ENCODE peak calls at places on chromosomes 6 and 20, in eight cellular contexts. K, C, U, E, Q, N, M and P are unnamed samples.

GRCh38 chr6:158649289-158650143 is at the start of gene SYTL3:
- DNase-seq in C (no peak), Q (peak; percentile 95), K (peak; percentile 43), M (peak; percentile 82), E (no peak), U (peak; percentile 54), N (peak; percentile 93), P (no peak)

GRCh38 chr6:151813858-151814257 is 6.4 kb downstream of the ESR1 start:
- DNase-seq in K (peak; percentile 54), C (no peak), N (no peak), U (no peak), E (no peak), Q (no peak), M (no peak), P (no peak)

GRCh38 chr6:64679411-64679810 is 1027.6 kb downstream of the EYS start:
- DNase-seq in M (no peak), C (no peak), N (no peak), E (no peak), U (no peak), K (no peak), Q (no peak), P (no peak)

GRCh38 chr6:111482236-111482958 is 621 bp downstream of the REV3L start:
- DNase-seq in U (peak; percentile 56), C (no peak), K (peak; percentile 69), E (no peak), Q (no peak), N (peak; percentile 63), M (peak; percentile 28), P (peak; percentile 91)

GRCh38 chr6:153003294-153003645 is 761 bp upstream of the MTRF1L start:
- DNase-seq in E (peak; percentile 33), U (no peak), M (peak; percentile 20), C (no peak), K (no peak), N (no peak), Q (no peak), P (no peak)

GRCh38 chr6:39426057-39426592 is 103.6 kb upstream of the KCNK16 start:
- DNase-seq in U (no peak), K (no peak), N (no peak), Q (no peak), E (no peak), C (no peak), M (peak; percentile 33), P (no peak)

GRCh38 chr6:135209803-135210202 is 28.7 kb downstream of the MYB start:
- DNase-seq in C (no peak), U (no peak), N (peak; percentile 17), M (no peak), K (no peak), E (no peak), Q (no peak), P (no peak)

GRCh38 chr20:61932199-61932592 is 133.5 kb downstream of the TAF4 start:
- DNase-seq in K (no peak), E (no peak), N (no peak), U (no peak), Q (no peak), M (no peak), C (no peak), P (no peak)

GRCh38 chr20:17518339-17519052 is 12.7 kb downstream of the BFSP1 start:
- DNase-seq in U (no peak), K (no peak), E (no peak), C (no peak), N (no peak), M (no peak), Q (no peak), P (peak; percentile 62)

GRCh38 chr6:56076033-56076432 is 171.3 kb downstream of the COL21A1 start:
- DNase-seq in M (no peak), C (no peak), U (no peak), E (no peak), K (no peak), Q (no peak), N (no peak), P (no peak)

GRCh38 chr6:151464702-151465101 is 12.8 kb upstream of the RMND1 start:
- DNase-seq in M (no peak), N (no peak), C (no peak), E (no peak), Q (no peak), K (no peak), U (no peak), P (no peak)

GRCh38 chr6:106974337-106974998 is at the start of gene CD24:
- DNase-seq in U (peak; percentile 75), Q (no peak), N (peak; percentile 88), M (no peak), K (no peak), E (no peak), C (no peak), P (no peak)

GRCh38 chr6:26065952-26066380 is 21.3 kb upstream of the HFE start:
- DNase-seq in Q (peak; percentile 73), M (peak; percentile 82), C (peak; percentile 79), E (peak; percentile 96), N (peak; percentile 54), U (peak; percentile 61), K (peak; percentile 69), P (peak; percentile 69)

GRCh38 chr20:33693741-33694645 is 7.8 kb upstream of the E2F1 start:
- DNase-seq in E (no peak), K (no peak), Q (no peak), N (peak; percentile 89), M (no peak), U (no peak), C (no peak), P (no peak)

GRCh38 chr20:57467742-57468141 is 57.2 kb downstream of the CTCFL start:
- DNase-seq in N (no peak), C (no peak), E (no peak), M (no peak), K (no peak), U (no peak), Q (no peak), P (no peak)

GRCh38 chr6:87154641-87155271 is 609 bp upstream of the ZNF292 start:
- DNase-seq in M (peak; percentile 85), K (no peak), E (no peak), C (no peak), Q (peak; percentile 89), N (no peak), U (no peak), P (no peak)

GRCh38 chr6:42963855-42964605 is 3.5 kb downstream of the GNMT start:
- DNase-seq in E (peak; percentile 76), Q (no peak), C (no peak), U (no peak), M (peak; percentile 58), K (no peak), N (peak; percentile 6), P (no peak)

GRCh38 chr20:38723069-38723981 is 961 bp upstream of the SLC32A1 start:
- DNase-seq in K (no peak), E (no peak), N (no peak), U (no peak), C (no peak), M (no peak), Q (no peak), P (no peak)

GRCh38 chr6:32969685-32970412 is 1.5 kb downstream of the BRD2 start:
- DNase-seq in K (peak; percentile 96), C (peak; percentile 82), N (peak; percentile 76), E (peak; percentile 83), U (peak; percentile 76), M (peak; percentile 97), Q (no peak), P (peak; percentile 94)
- TF ChIP-seq CTCF in K (peak; percentile 37), C (peak; percentile 12), N (peak; percentile 38), E (peak; percentile 41), U (peak; percentile 13), M (no peak), Q (peak; percentile 9), P (no peak)

GRCh38 chr6:27250955-27251671 is 3.6 kb downstream of the PRSS16 start:
- DNase-seq in U (peak; percentile 53), E (no peak), Q (peak; percentile 40), C (peak; percentile 77), N (peak; percentile 98), K (peak; percentile 27), M (no peak), P (peak; percentile 72)
- H3K4me3 ChIP-seq in U (peak overlapping the region; percentile 25), E (peak overlapping the region; percentile 15), Q (peak overlapping the region; percentile 90), C (peak overlapping the region; percentile 63), N (peak overlapping the region; percentile 44), K (peak overlapping the region; percentile 38), M (peak overlapping the region; percentile 55), P (peak overlapping the region; percentile 35)

DNA sequence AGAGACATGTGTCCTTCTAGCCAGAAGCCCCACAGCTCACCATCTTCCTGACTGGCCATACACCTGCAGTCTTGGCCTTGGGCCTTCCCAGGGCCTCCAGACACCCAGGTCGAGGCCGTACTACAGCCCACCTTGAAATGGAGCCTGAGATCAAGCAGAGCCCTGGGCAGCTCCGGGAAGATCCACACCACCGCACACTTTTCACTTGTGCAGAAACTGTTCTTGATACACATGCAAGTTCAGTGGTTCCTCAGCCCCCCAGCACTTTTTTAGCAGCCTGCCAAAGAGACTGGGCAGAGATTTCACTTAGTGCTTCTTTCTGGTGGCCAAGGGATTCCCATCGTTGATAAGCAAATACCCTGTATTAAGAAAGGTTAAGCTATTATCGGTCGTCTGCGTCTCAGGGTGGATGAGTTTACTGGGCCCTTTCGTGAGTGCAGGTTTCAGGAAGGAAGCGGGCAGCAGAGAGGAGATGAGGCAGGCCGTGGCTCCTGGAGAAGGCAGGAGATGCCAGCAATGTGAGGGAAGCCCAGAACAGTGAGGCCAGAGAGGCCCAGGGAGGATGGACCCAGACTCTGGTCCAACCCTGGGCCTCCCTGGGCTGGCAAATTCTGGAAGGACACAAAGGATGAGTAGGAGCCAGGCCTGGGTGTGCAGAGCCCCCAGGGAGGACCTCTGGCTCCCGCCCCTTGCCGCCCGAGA is 11.3 kb downstream of the TFEB start:
- DNase-seq in K (no peak), U (no peak), Q (no peak), E (no peak), C (no peak), N (no peak), M (no peak), P (no peak)
- TF ChIP-seq POLR2A in K (no peak), U (no peak), Q (no peak), E (no peak), C (no peak), N (no peak), M (no peak), P (no peak)

GRCh38 chr6:3329491-3330051 is 70.8 kb downstream of the PSMG4 start:
- DNase-seq in Q (no peak), M (no peak), N (no peak), C (no peak), K (no peak), U (no peak), E (no peak), P (no peak)
- TF ChIP-seq CTCF in Q (no peak), M (no peak), N (no peak), C (no peak), K (no peak), U (no peak), E (no peak), P (no peak)